ENCODE peak calls at places on chromosomes 16 and 17, in eight cellular contexts. One of them, this sample, is unnamed.
A peak's percentile ranks its signal among the peaks of the same experiment; 100 is the strongest.

GRCh38 chr16:15440852-15441251 is 6.5 kb downstream of the BMERB1 start:
- DNase-seq in cardiac muscle cell: peak; percentile 27
- DNase-seq in fibroblast of lung: peak; percentile 29
- DNase-seq in transverse colon: no peak
- DNase-seq in left lung: no peak
- DNase-seq in A673: no peak
- DNase-seq in left ventricle myocardium inferior: no peak
- DNase-seq in colonic mucosa: no peak
- DNase-seq in this sample: no peak

GRCh38 chr16:87604572-87605135 is 2.3 kb downstream of the JPH3 start:
- DNase-seq in A673: no peak
- DNase-seq in cardiac muscle cell: no peak
- DNase-seq in colonic mucosa: no peak
- DNase-seq in transverse colon: no peak
- DNase-seq in left ventricle myocardium inferior: no peak
- DNase-seq in left lung: no peak
- DNase-seq in fibroblast of lung: no peak
- DNase-seq in this sample: no peak

GRCh38 chr17:78923660-78924453 is 1.3 kb downstream of the TIMP2 start:
- DNase-seq in left lung: peak; percentile 92
- DNase-seq in A673: no peak
- DNase-seq in fibroblast of lung: no peak
- DNase-seq in cardiac muscle cell: no peak
- DNase-seq in transverse colon: peak; percentile 92
- DNase-seq in colonic mucosa: peak; percentile 94
- DNase-seq in left ventricle myocardium inferior: peak; percentile 61
- DNase-seq in this sample: no peak

GRCh38 chr16:60204221-60204620 is 1470.1 kb upstream of the GOT2 start:
- DNase-seq in cardiac muscle cell: no peak
- DNase-seq in fibroblast of lung: no peak
- DNase-seq in left lung: no peak
- DNase-seq in colonic mucosa: no peak
- DNase-seq in transverse colon: no peak
- DNase-seq in A673: no peak
- DNase-seq in left ventricle myocardium inferior: no peak
- DNase-seq in this sample: peak; percentile 19

GRCh38 chr17:6670571-6670970 is 19.0 kb downstream of the C17orf100 start:
- DNase-seq in left ventricle myocardium inferior: no peak
- DNase-seq in cardiac muscle cell: no peak
- DNase-seq in colonic mucosa: no peak
- DNase-seq in transverse colon: no peak
- DNase-seq in fibroblast of lung: no peak
- DNase-seq in left lung: no peak
- DNase-seq in A673: no peak
- DNase-seq in this sample: no peak

GRCh38 chr16:55913717-55914116 is 38.5 kb upstream of the CES5A start:
- DNase-seq in A673: no peak
- DNase-seq in left ventricle myocardium inferior: no peak
- DNase-seq in cardiac muscle cell: no peak
- DNase-seq in transverse colon: no peak
- DNase-seq in left lung: no peak
- DNase-seq in colonic mucosa: no peak
- DNase-seq in fibroblast of lung: no peak
- DNase-seq in this sample: peak; percentile 64

GRCh38 chr17:32452281-32452680 is 8.0 kb downstream of the PSMD11 start:
- DNase-seq in colonic mucosa: no peak
- DNase-seq in A673: no peak
- DNase-seq in fibroblast of lung: peak; percentile 14
- DNase-seq in left ventricle myocardium inferior: no peak
- DNase-seq in left lung: no peak
- DNase-seq in cardiac muscle cell: no peak
- DNase-seq in transverse colon: no peak
- DNase-seq in this sample: no peak

GRCh38 chr16:67392301-67393059 is 818 bp downstream of the TPPP3 start:
- DNase-seq in fibroblast of lung: no peak
- DNase-seq in transverse colon: no peak
- DNase-seq in A673: no peak
- DNase-seq in left ventricle myocardium inferior: no peak
- DNase-seq in left lung: no peak
- DNase-seq in colonic mucosa: no peak
- DNase-seq in cardiac muscle cell: no peak
- DNase-seq in this sample: no peak

GRCh38 chr17:57045868-57046671 is 39.0 kb upstream of the AKAP1 start:
- DNase-seq in A673: no peak
- DNase-seq in fibroblast of lung: no peak
- DNase-seq in transverse colon: peak; percentile 52
- DNase-seq in left ventricle myocardium inferior: no peak
- DNase-seq in left lung: peak; percentile 40
- DNase-seq in cardiac muscle cell: no peak
- DNase-seq in colonic mucosa: no peak
- DNase-seq in this sample: no peak

DNA sequence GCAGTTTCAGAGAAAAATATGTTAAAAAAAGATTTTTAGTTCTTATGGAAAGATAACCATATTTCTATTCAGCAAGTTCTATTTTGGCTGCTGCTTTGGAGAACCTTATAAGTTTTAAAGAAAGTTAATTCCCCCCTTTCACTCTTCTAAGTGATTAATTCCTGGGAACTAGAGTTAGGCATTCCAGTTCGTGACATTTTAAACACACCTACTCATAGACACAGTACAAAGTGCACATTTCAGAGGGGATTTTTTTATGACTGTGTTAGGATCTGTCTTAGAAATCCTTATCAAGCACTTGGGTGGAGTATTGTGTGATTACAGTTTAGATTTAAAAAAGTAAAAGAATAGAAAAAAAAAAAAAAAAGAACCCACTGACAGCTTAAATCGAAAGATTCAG is 3.5 kb upstream of the CDH11 start:
- DNase-seq in left lung: no peak
- DNase-seq in A673: no peak
- DNase-seq in fibroblast of lung: no peak
- DNase-seq in transverse colon: no peak
- DNase-seq in cardiac muscle cell: no peak
- DNase-seq in colonic mucosa: no peak
- DNase-seq in left ventricle myocardium inferior: no peak
- DNase-seq in this sample: no peak
- H3K27me3 ChIP-seq in left lung: peaks cover 7% of the 10 kb centered on the region
- H3K27me3 ChIP-seq in A673: no peaks in the 10 kb centered on the region
- H3K27me3 ChIP-seq in fibroblast of lung: no peaks in the 10 kb centered on the region
- H3K27me3 ChIP-seq in transverse colon: peaks cover 37% of the 10 kb centered on the region
- H3K27me3 ChIP-seq in cardiac muscle cell: peaks cover 20% of the 10 kb centered on the region
- H3K27me3 ChIP-seq in colonic mucosa: peaks cover 29% of the 10 kb centered on the region
- H3K27me3 ChIP-seq in left ventricle myocardium inferior: peaks cover 63% of the 10 kb centered on the region
- H3K27me3 ChIP-seq in this sample: peaks cover 35% of the 10 kb centered on the region

GRCh38 chr16:27303256-27304100 is 10.3 kb upstream of the IL4R start:
- DNase-seq in fibroblast of lung: no peak
- DNase-seq in transverse colon: no peak
- DNase-seq in colonic mucosa: no peak
- DNase-seq in cardiac muscle cell: no peak
- DNase-seq in A673: no peak
- DNase-seq in left ventricle myocardium inferior: no peak
- DNase-seq in left lung: no peak
- DNase-seq in this sample: no peak

GRCh38 chr16:27304102-27304501 is 9.7 kb upstream of the IL4R start:
- DNase-seq in transverse colon: no peak
- DNase-seq in left lung: no peak
- DNase-seq in fibroblast of lung: no peak
- DNase-seq in colonic mucosa: no peak
- DNase-seq in cardiac muscle cell: no peak
- DNase-seq in left ventricle myocardium inferior: no peak
- DNase-seq in A673: no peak
- DNase-seq in this sample: no peak

GRCh38 chr16:27305839-27306442 is 7.8 kb upstream of the IL4R start:
- DNase-seq in cardiac muscle cell: no peak
- DNase-seq in A673: no peak
- DNase-seq in left ventricle myocardium inferior: no peak
- DNase-seq in fibroblast of lung: no peak
- DNase-seq in colonic mucosa: no peak
- DNase-seq in left lung: no peak
- DNase-seq in transverse colon: no peak
- DNase-seq in this sample: no peak

GRCh38 chr16:27305342-27305741 is 8.4 kb upstream of the IL4R start:
- DNase-seq in colonic mucosa: no peak
- DNase-seq in A673: no peak
- DNase-seq in transverse colon: no peak
- DNase-seq in left lung: no peak
- DNase-seq in left ventricle myocardium inferior: no peak
- DNase-seq in cardiac muscle cell: peak; percentile 79
- DNase-seq in fibroblast of lung: no peak
- DNase-seq in this sample: no peak

DNA sequence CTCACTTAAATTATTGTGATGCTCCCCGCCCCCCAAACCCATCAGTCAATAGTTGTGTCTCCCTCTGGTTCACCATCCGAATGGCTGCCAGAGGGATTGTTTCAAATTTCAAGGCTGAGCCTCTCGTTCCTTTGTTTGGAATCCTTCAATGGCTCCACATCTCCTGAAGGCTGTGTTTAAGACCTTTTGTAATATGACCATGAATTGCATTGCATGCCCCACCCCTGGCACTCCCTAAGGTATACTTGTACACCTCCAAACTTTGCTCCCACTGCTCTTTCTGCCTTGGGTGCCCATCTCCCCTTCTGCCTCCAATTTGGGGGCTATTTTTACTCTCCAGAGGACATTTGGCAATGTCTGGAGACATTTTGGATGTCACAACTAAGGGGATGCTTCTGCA is 8.9 kb upstream of the IL4R start:
- DNase-seq in A673: no peak
- DNase-seq in left ventricle myocardium inferior: no peak
- DNase-seq in colonic mucosa: no peak
- DNase-seq in fibroblast of lung: no peak
- DNase-seq in transverse colon: no peak
- DNase-seq in left lung: no peak
- DNase-seq in cardiac muscle cell: no peak
- DNase-seq in this sample: no peak
- H3K4me1 ChIP-seq in A673: no peaks in the 10 kb centered on the region
- H3K4me1 ChIP-seq in left ventricle myocardium inferior: no peaks in the 10 kb centered on the region
- H3K4me1 ChIP-seq in colonic mucosa: no peaks in the 10 kb centered on the region
- H3K4me1 ChIP-seq in fibroblast of lung: no peaks in the 10 kb centered on the region
- H3K4me1 ChIP-seq in transverse colon: no peaks in the 10 kb centered on the region
- H3K4me1 ChIP-seq in left lung: peaks cover 4% of the 10 kb centered on the region
- H3K4me1 ChIP-seq in cardiac muscle cell: no peaks in the 10 kb centered on the region
- H3K4me1 ChIP-seq in this sample: no peaks in the 10 kb centered on the region

GRCh38 chr16:31472559-31473203 is 729 bp downstream of the TGFB1I1 start:
- DNase-seq in left ventricle myocardium inferior: peak; percentile 88
- DNase-seq in colonic mucosa: peak; percentile 92
- DNase-seq in fibroblast of lung: peak; percentile 94
- DNase-seq in cardiac muscle cell: peak; percentile 97
- DNase-seq in transverse colon: peak; percentile 93
- DNase-seq in A673: peak; percentile 84
- DNase-seq in left lung: peak; percentile 88
- DNase-seq in this sample: peak; percentile 81
- TF ChIP-seq CTCF in left ventricle myocardium inferior: peak; percentile 73
- TF ChIP-seq CTCF in colonic mucosa: peak; percentile 60
- TF ChIP-seq CTCF in fibroblast of lung: peak; percentile 77
- TF ChIP-seq CTCF in cardiac muscle cell: peak; percentile 86
- TF ChIP-seq CTCF in transverse colon: peak; percentile 68
- TF ChIP-seq CTCF in A673: peak; percentile 75
- TF ChIP-seq CTCF in left lung: peak; percentile 60
- TF ChIP-seq CTCF in this sample: peak; percentile 93

GRCh38 chr17:81103379-81103778 is 61.9 kb upstream of the PVALEF start:
- DNase-seq in cardiac muscle cell: no peak
- DNase-seq in fibroblast of lung: no peak
- DNase-seq in left lung: no peak
- DNase-seq in A673: no peak
- DNase-seq in transverse colon: no peak
- DNase-seq in left ventricle myocardium inferior: no peak
- DNase-seq in colonic mucosa: no peak
- DNase-seq in this sample: no peak
- H3K27me3 ChIP-seq in cardiac muscle cell: no peaks in the 10 kb centered on the region
- H3K27me3 ChIP-seq in fibroblast of lung: no peaks in the 10 kb centered on the region
- H3K27me3 ChIP-seq in left lung: no peaks in the 10 kb centered on the region
- H3K27me3 ChIP-seq in A673: no peaks in the 10 kb centered on the region
- H3K27me3 ChIP-seq in transverse colon: no peaks in the 10 kb centered on the region
- H3K27me3 ChIP-seq in left ventricle myocardium inferior: no peaks in the 10 kb centered on the region
- H3K27me3 ChIP-seq in colonic mucosa: no peaks in the 10 kb centered on the region
- H3K27me3 ChIP-seq in this sample: no peaks in the 10 kb centered on the region

DNA sequence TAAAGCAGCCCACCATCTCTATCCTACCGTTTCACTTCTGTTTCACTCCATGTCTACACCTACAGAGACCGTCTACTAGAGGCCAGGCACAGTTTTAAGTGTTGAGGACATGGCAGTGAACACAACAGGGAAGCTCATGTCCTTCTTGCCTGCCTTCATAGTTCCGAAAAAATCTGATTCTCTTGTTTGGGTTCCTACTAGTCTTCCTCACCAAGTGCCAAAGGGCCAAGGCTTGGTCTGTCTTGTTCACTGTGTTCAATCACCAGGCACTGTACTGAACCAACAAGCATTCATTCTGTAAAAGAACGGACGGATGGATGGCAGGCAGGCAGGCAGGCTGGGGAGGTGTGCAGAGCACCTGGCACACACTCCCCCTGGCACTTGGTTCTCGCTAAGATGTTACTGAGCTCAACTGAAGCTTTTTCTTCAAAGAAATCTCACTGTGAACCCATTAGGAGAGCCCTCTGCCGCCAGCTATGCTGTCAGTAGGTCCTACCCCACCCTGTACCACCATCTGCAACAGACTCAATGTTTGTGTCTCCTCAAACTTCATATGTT is 2.5 kb downstream of the DEXI start:
- DNase-seq in colonic mucosa: no peak
- DNase-seq in fibroblast of lung: no peak
- DNase-seq in left ventricle myocardium inferior: no peak
- DNase-seq in A673: no peak
- DNase-seq in transverse colon: no peak
- DNase-seq in cardiac muscle cell: no peak
- DNase-seq in left lung: peak; percentile 24
- DNase-seq in this sample: no peak
- H3K4me1 ChIP-seq in colonic mucosa: peaks cover 34% of the 10 kb centered on the region
- H3K4me1 ChIP-seq in fibroblast of lung: peaks cover 4% of the 10 kb centered on the region
- H3K4me1 ChIP-seq in left ventricle myocardium inferior: peaks cover 94% of the 10 kb centered on the region
- H3K4me1 ChIP-seq in A673: peaks cover 13% of the 10 kb centered on the region
- H3K4me1 ChIP-seq in transverse colon: peaks cover 67% of the 10 kb centered on the region
- H3K4me1 ChIP-seq in cardiac muscle cell: peaks cover 10% of the 10 kb centered on the region
- H3K4me1 ChIP-seq in left lung: peaks cover 52% of the 10 kb centered on the region
- H3K4me1 ChIP-seq in this sample: peaks cover 4% of the 10 kb centered on the region

DNA sequence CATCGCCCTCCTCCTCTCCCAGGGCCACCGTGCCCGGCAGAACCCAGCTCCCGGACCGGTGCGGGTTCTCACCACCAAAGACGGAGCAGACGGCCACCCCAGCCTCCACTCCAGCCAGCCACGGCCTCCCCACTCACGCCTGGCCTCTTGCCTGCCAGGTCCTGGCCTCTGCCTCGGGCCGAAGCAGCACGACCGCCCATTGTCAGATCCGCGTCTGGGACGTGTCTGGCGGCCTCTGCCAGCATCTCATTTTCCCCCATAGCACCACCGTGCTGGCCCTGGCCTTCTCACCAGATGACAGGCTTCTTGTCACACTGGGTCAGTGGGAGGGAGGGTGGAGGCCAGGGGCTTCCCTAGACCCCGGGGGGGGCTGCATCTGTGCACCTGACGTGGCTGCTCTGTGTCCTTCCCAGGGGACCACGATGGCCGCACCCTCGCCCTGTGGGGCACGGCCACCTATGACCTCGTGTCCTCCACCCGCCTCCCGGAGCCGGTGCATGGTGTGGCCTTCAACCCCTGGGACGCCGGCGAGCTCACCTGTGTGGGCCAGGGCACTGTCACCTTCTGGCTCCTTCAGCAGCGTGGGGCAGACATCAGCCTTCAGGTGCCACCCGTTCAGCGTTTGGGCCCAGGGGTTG is 6.6 kb upstream of the RHOT2 start:
- DNase-seq in transverse colon: no peak
- DNase-seq in fibroblast of lung: no peak
- DNase-seq in cardiac muscle cell: no peak
- DNase-seq in A673: no peak
- DNase-seq in left ventricle myocardium inferior: no peak
- DNase-seq in colonic mucosa: no peak
- DNase-seq in left lung: no peak
- DNase-seq in this sample: no peak
- TF ChIP-seq CTCF in transverse colon: no peak
- TF ChIP-seq CTCF in fibroblast of lung: no peak
- TF ChIP-seq CTCF in cardiac muscle cell: no peak
- TF ChIP-seq CTCF in A673: peak; percentile 9
- TF ChIP-seq CTCF in left ventricle myocardium inferior: no peak
- TF ChIP-seq CTCF in colonic mucosa: no peak
- TF ChIP-seq CTCF in left lung: no peak
- TF ChIP-seq CTCF in this sample: no peak